ENCODE peak calls at places on chromosome 3, in four cellular contexts. F is breast epithelium, Y is cardiac fibroblast, D is left lung. P is an unnamed sample.
A peak's percentile ranks its signal among the peaks of the same experiment; 100 is the strongest.

GRCh38 chr3:264394-265156 is 68.0 kb downstream of the CHL1 start:
- DNase-seq in F (no peak), Y (peak; percentile 62), D (no peak), P (no peak)

GRCh38 chr3:197468866-197469382 is 86.8 kb downstream of the BDH1 start:
- DNase-seq in Y (peak; percentile 58), F (no peak), D (no peak), P (no peak)

GRCh38 chr3:134608957-134609525 is 41.8 kb downstream of the KY start:
- DNase-seq in D (no peak), F (no peak), Y (no peak), P (no peak)

GRCh38 chr3:14377838-14378169 is 24.6 kb upstream of the SLC6A6 start:
- DNase-seq in Y (no peak), F (no peak), D (peak; percentile 73), P (no peak)

GRCh38 chr3:127982155-127982554 is 67.1 kb downstream of the KBTBD12 start:
- DNase-seq in F (no peak), D (no peak), Y (no peak), P (no peak)

GRCh38 chr3:10281951-10282350 is 10.8 kb downstream of the GHRL start:
- DNase-seq in Y (peak; percentile 56), F (no peak), D (no peak), P (no peak)

GRCh38 chr3:139770577-139770976 is 92.8 kb upstream of the NMNAT3 start:
- DNase-seq in Y (no peak), D (no peak), F (no peak), P (no peak)

GRCh38 chr3:119290613-119291012 is 3.6 kb upstream of the ARHGAP31 start:
- DNase-seq in Y (no peak), D (no peak), F (no peak), P (no peak)

GRCh38 chr3:20669184-20669583 is 483.2 kb upstream of the SGO1 start:
- DNase-seq in Y (peak; percentile 69), D (no peak), F (no peak), P (no peak)

GRCh38 chr3:152656207-152657001 is 178.5 kb upstream of the P2RY1 start:
- DNase-seq in F (no peak), Y (peak; percentile 16), D (no peak), P (no peak)

GRCh38 chr3:146594843-146595482 is 10.2 kb downstream of the PLSCR5 start:
- DNase-seq in Y (peak; percentile 38), F (no peak), D (no peak), P (no peak)

GRCh38 chr3:34919025-34919424 is 720.3 kb upstream of the ARPP21 start:
- DNase-seq in D (no peak), Y (no peak), F (no peak), P (no peak)

GRCh38 chr3:70067860-70068479 is 68.4 kb downstream of the SAMMSON start:
- DNase-seq in D (no peak), Y (peak; percentile 10), F (no peak), P (no peak)

GRCh38 chr3:16490062-16490641 is 23.3 kb downstream of the RFTN1 start:
- DNase-seq in D (no peak), Y (no peak), F (no peak), P (no peak)

GRCh38 chr3:30355622-30356021 is 250.8 kb upstream of the TGFBR2 start:
- DNase-seq in Y (no peak), F (no peak), D (no peak), P (no peak)

GRCh38 chr3:72375237-72376154 is 472.7 kb downstream of the SHQ1 start:
- DNase-seq in Y (no peak), F (no peak), D (no peak), P (no peak)

GRCh38 chr3:60755094-60755493 is 496.2 kb downstream of the FHIT start:
- DNase-seq in D (no peak), F (no peak), Y (no peak), P (no peak)

GRCh38 chr3:184531580-184532290 is 29.9 kb upstream of the EPHB3 start:
- DNase-seq in Y (peak; percentile 11), F (no peak), D (no peak), P (peak; percentile 31)

GRCh38 chr3:14463330-14464216 is 61.2 kb downstream of the SLC6A6 start:
- DNase-seq in F (no peak), D (no peak), Y (no peak), P (no peak)

GRCh38 chr3:10351013-10351735 is 30.3 kb upstream of the SEC13 start:
- DNase-seq in D (no peak), Y (no peak), F (no peak), P (no peak)

GRCh38 chr3:139588450-139588849 is 48.9 kb upstream of the RBP1 start:
- DNase-seq in F (no peak), D (no peak), Y (no peak), P (no peak)

GRCh38 chr3:170532573-170532972 is 53.3 kb downstream of the SLC7A14 start:
- DNase-seq in F (no peak), D (no peak), Y (no peak), P (no peak)

GRCh38 chr3:156816794-156817741 is 9.1 kb upstream of the LEKR1 start:
- DNase-seq in F (peak; percentile 79), D (peak; percentile 86), Y (peak; percentile 78), P (peak; percentile 89)

GRCh38 chr3:33858131-33858530 is 59.7 kb downstream of the PDCD6IP start:
- DNase-seq in Y (no peak), F (no peak), D (no peak), P (no peak)

P was measured in suprapubic skin.